ENCODE peak calls at places on chromosomes 6 and 20, in four cellular contexts. J, X, Q and M are unnamed samples. For H3K4me1, the result is how much of the 10 kb centered on the place peaks cover.

GRCh38 chr20:37243937-37244571 is 17.6 kb downstream of the GHRH start:
- DNase-seq in X (no peak), J (peak), Q (no peak), M (no peak)

GRCh38 chr6:148501178-148501590 is 158.5 kb downstream of the SASH1 start:
- DNase-seq in J (no peak), Q (no peak), X (no peak), M (peak)

GRCh38 chr6:54655162-54655561 is 191.4 kb upstream of the FAM83B start:
- DNase-seq in X (no peak), Q (no peak), J (no peak), M (no peak)

GRCh38 chr6:55469829-55470438 is 109.1 kb downstream of the HMGCLL1 start:
- DNase-seq in Q (no peak), J (no peak), X (no peak), M (no peak)

GRCh38 chr6:37499433-37500293 is at the start of gene CCDC167:
- DNase-seq in J (peak), Q (peak), X (peak), M (peak)

GRCh38 chr6:122853259-122853995 is 64.4 kb downstream of the SMPDL3A start:
- DNase-seq in X (no peak), Q (peak), J (no peak), M (no peak)

GRCh38 chr6:128932061-128932460 is 49.1 kb downstream of the LAMA2 start:
- DNase-seq in X (no peak), J (no peak), Q (no peak), M (no peak)

GRCh38 chr6:80742481-80742880 is 636.0 kb downstream of the BCKDHB start:
- DNase-seq in Q (peak), J (no peak), X (peak), M (no peak)

GRCh38 chr6:47700051-47700450 is 1.7 kb downstream of the ADGRF4 start:
- DNase-seq in Q (no peak), X (no peak), J (no peak), M (no peak)

GRCh38 chr6:14462135-14462905 is 344.7 kb downstream of the CD83 start:
- DNase-seq in Q (no peak), X (no peak), J (no peak), M (no peak)

GRCh38 chr20:4925842-4926530 is 75.3 kb downstream of the SLC23A2 start:
- DNase-seq in J (peak), Q (no peak), X (no peak), M (no peak)

GRCh38 chr20:15854871-15855270 is 718.4 kb downstream of the KIF16B start:
- DNase-seq in X (no peak), Q (no peak), J (no peak), M (no peak)

GRCh38 chr6:157366648-157367047 is 14.3 kb upstream of the ZDHHC14 start:
- DNase-seq in X (no peak), J (no peak), Q (no peak), M (no peak)

GRCh38 chr6:157925771-157926170 is 55.9 kb upstream of the SYNJ2 start:
- DNase-seq in X (no peak), Q (no peak), J (no peak), M (no peak)

GRCh38 chr20:51275181-51275580 is 252.3 kb upstream of the KCNG1 start:
- DNase-seq in X (no peak), J (no peak), Q (no peak), M (no peak)

GRCh38 chr6:43436577-43437282 is 9.4 kb downstream of the ABCC10 start:
- DNase-seq in J (peak), Q (no peak), X (peak), M (no peak)

GRCh38 chr6:11971154-11971553 is 41.0 kb upstream of the HIVEP1 start:
- DNase-seq in J (no peak), X (no peak), Q (no peak), M (no peak)

GRCh38 chr6:89353702-89354392 is 1.3 kb upstream of the UBE2J1 start:
- DNase-seq in J (no peak), Q (peak), X (no peak), M (no peak)

GRCh38 chr6:21885101-21885500 is 291.6 kb downstream of the SOX4 start:
- DNase-seq in X (no peak), Q (no peak), J (no peak), M (no peak)

GRCh38 chr6:106538145-106538544 is 91.2 kb downstream of the RTN4IP1 start:
- DNase-seq in J (no peak), Q (no peak), X (no peak), M (no peak)

GRCh38 chr6:151524059-151524458 is 30.2 kb downstream of the CCDC170 start:
- DNase-seq in X (no peak), J (no peak), Q (no peak), M (no peak)

GRCh38 chr20:5191829-5192569 is 65.2 kb downstream of the CDS2 start:
- DNase-seq in X (no peak), J (peak), Q (peak), M (peak)

GRCh38 chr6:100296810-100297544 is 167.7 kb downstream of the SIM1 start:
- DNase-seq in X (no peak), J (no peak), Q (no peak), M (no peak)

GRCh38 chr6:170143401-170144150 is 147.3 kb downstream of the DLL1 start:
- DNase-seq in Q (no peak), J (peak), X (no peak), M (peak)

GRCh38 chr20:50371878-50372769 is 138.1 kb upstream of the PTPN1 start:
- DNase-seq in Q (no peak), J (no peak), X (no peak), M (no peak)

GRCh38 chr6:10221186-10221585 is 193.7 kb downstream of the TFAP2A start:
- DNase-seq in X (no peak), Q (no peak), J (no peak), M (no peak)

GRCh38 chr20:34507661-34508060 is 8.6 kb upstream of the DYNLRB1 start:
- DNase-seq in X (no peak), J (no peak), Q (no peak), M (no peak)

GRCh38 chr6:148590881-148591280 is 155.9 kb upstream of the UST start:
- DNase-seq in J (no peak), Q (no peak), X (no peak), M (no peak)

GRCh38 chr6:35752330-35752729 is 15.5 kb downstream of the ARMC12 start:
- DNase-seq in J (no peak), Q (no peak), X (no peak), M (no peak)

GRCh38 chr6:35754452-35755321 is 17.9 kb downstream of the ARMC12 start:
- DNase-seq in Q (no peak), J (no peak), X (no peak), M (no peak)

GRCh38 chr6:35759401-35759800 is 17.0 kb upstream of the CLPSL2 start:
- DNase-seq in J (no peak), X (no peak), Q (peak), M (no peak)

GRCh38 chr6:35757461-35758123 is 18.8 kb upstream of the CLPSL2 start:
- DNase-seq in Q (peak), J (no peak), X (no peak), M (no peak)

GRCh38 chr6:35755525-35755924 is 18.7 kb downstream of the ARMC12 start:
- DNase-seq in X (no peak), Q (no peak), J (no peak), M (no peak)
- H3K4me1 ChIP-seq in X (under half), Q (under half), J (under half), M (under half)

GRCh38 chr6:108565091-108565766 is 4.5 kb downstream of the FOXO3 start:
- DNase-seq in J (no peak), X (no peak), Q (peak), M (no peak)
- H3K4me1 ChIP-seq in J (half or more), X (under half), Q (under half), M (under half)

GRCh38 chr6:6685249-6685667 is 96.7 kb downstream of the LY86 start:
- DNase-seq in Q (no peak), X (no peak), J (no peak), M (no peak)

GRCh38 chr6:6686176-6686575 is 97.7 kb downstream of the LY86 start:
- DNase-seq in X (no peak), Q (no peak), J (no peak), M (no peak)

GRCh38 chr6:6682225-6682624 is 93.7 kb downstream of the LY86 start:
- DNase-seq in J (no peak), Q (no peak), X (no peak), M (no peak)

GRCh38 chr6:6684365-6684833 is 95.9 kb downstream of the LY86 start:
- DNase-seq in J (no peak), X (no peak), Q (no peak), M (no peak)

DNA sequence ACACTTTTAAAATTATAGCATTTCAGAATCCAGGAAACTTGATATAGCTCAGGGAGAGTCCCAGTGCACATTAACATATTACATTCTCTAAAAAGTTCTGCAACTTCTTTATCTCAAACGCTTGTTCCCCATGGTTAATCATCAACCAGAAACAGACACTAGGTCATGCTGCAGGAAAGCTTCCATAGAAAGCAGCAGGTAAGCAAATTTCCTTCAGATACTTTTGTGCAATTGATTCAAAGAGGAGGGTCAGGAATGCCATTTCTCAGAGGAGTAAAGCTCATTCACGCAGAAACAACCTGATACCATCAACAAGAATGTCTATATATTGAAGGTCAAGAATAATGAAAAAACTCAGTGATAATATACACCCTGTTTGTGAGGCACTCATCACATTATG is 95.4 kb downstream of the LY86 start:
- DNase-seq in Q (no peak), J (no peak), X (no peak), M (no peak)
- H3K4me1 ChIP-seq in Q (under half), J (half or more), X (under half), M (under half)

GRCh38 chr6:163496205-163496604 is 81.7 kb downstream of the QKI start:
- DNase-seq in X (no peak), J (no peak), Q (no peak), M (no peak)

GRCh38 chr6:163504984-163505640 is 90.6 kb downstream of the QKI start:
- DNase-seq in X (no peak), Q (no peak), J (no peak), M (no peak)

GRCh38 chr6:163501440-163501839 is 86.9 kb downstream of the QKI start:
- DNase-seq in Q (no peak), X (no peak), J (no peak), M (no peak)

GRCh38 chr6:163501022-163501421 is 86.5 kb downstream of the QKI start:
- DNase-seq in Q (no peak), X (no peak), J (no peak), M (no peak)

GRCh38 chr6:163500105-163500504 is 85.6 kb downstream of the QKI start:
- DNase-seq in J (no peak), Q (no peak), X (no peak), M (no peak)
- H3K4me1 ChIP-seq in J (under half), Q (under half), X (under half), M (under half)

GRCh38 chr6:159971341-159972178 is 2.7 kb downstream of the IGF2R start:
- DNase-seq in Q (no peak), X (no peak), J (no peak), M (no peak)
- H3K4me1 ChIP-seq in Q (under half), X (under half), J (half or more), M (under half)

GRCh38 chr20:46120136-46120535 is 2.0 kb downstream of the CD40 start:
- DNase-seq in Q (no peak), J (no peak), X (no peak), M (no peak)
- H3K4me1 ChIP-seq in Q (under half), J (half or more), X (under half), M (under half)

DNA sequence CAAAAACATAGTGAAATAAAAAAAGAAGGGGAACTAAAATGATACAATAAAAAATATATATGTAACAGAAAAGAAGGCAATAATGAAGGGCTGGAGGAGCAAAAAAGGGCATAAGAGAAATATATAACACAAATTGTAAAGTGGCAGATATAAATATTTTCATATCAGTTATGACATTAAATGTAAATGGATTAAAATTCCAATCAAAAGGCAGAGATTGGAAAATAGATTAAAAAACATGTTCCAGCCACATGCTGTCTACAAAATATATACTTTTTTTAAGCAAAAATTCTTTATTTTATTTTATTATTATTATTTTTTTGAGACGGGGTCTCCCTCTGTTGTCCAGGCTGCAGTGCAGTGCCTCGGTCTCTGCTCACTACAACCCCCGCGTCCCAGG is 23.9 kb upstream of the NT5E start:
- DNase-seq in X (no peak), J (no peak), Q (no peak), M (no peak)
- H3K4me1 ChIP-seq in X (under half), J (under half), Q (under half), M (under half)

GRCh38 chr20:25057234-25058050 is 497 bp downstream of the ACSS1 start:
- DNase-seq in J (peak), Q (no peak), X (no peak), M (peak)

GRCh38 chr20:25059487-25059820 is 1.5 kb upstream of the ACSS1 start:
- DNase-seq in X (no peak), J (peak), Q (no peak), M (no peak)

GRCh38 chr20:25058051-25058796 is at the start of gene ACSS1:
- DNase-seq in X (no peak), Q (peak), J (peak), M (peak)

GRCh38 chr20:25059866-25060465 is 2.0 kb upstream of the ACSS1 start:
- DNase-seq in X (no peak), Q (no peak), J (peak), M (peak)

DNA sequence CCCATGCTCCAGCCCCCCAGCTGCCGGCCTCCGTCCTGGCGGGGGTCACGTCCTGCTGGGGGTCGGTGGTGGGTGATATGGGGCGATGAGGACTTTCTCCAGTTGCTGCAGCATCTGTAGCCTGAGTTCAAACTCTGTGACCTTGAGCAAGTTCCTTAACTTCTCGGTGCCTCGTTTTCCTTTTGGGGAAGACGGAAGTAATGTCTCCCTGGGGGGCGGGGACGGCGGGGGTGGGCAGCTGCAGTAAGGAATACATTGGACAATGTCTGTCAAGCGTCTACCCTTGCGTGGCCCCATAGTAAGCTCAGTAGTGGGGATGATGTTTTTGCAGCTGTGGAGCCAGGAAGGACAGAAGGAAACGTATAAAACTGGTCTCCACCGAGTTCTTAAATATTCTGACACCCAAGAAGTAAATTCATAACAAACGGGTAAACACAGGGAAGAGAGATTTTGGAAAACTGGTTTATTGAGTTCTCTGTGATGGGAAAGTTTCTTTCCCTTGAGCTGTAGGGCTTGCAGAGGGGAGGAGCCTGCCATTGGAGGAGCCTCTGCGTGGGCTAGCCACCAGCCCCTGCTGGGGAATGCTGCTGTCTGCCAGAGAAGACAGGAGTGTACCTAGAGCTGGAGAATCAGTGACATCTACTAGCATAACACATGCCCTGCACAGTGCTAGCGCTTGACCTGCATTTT is 1.0 kb upstream of the ACSS1 start:
- DNase-seq in X (no peak), J (peak), Q (no peak), M (peak)
- H3K4me1 ChIP-seq in X (under half), J (half or more), Q (under half), M (under half)

GRCh38 chr6:16433338-16433737 is 195.0 kb downstream of the GMPR start:
- DNase-seq in Q (no peak), J (no peak), X (no peak), M (no peak)
- H3K4me1 ChIP-seq in Q (under half), J (half or more), X (under half), M (under half)

GRCh38 chr6:75850026-75850385 is 101.0 kb downstream of the MYO6 start:
- DNase-seq in X (no peak), Q (no peak), J (no peak), M (no peak)
- H3K4me1 ChIP-seq in X (under half), Q (under half), J (under half), M (under half)